ENCODE peak calls at places on chromosomes 1 and 21, in ten cellular contexts. E is tibial artery, B is ovary, U is lower lobe of right lung, D is stomach, C is activated B cell treated with CpG ODN at 0.5 μM for 24 hours, F is endothelial cell, H is mucosa of descending colon, M is GM20000, X is testis. L is an unnamed sample.
A peak's percentile ranks its signal among the peaks of the same experiment; 100 is the strongest.

GRCh38 chr1:26111530-26112406 is at the start of gene PDIK1L:
- DNase-seq in M (peak; percentile 97), X (peak; percentile 93), E (peak; percentile 95), B (peak; percentile 92), F (peak; percentile 96), C (peak; percentile 90), U (peak; percentile 96), H (peak; percentile 95), D (peak; percentile 95), L (peak; percentile 96)

GRCh38 chr1:26155370-26156284 is 3.3 kb upstream of the FAM110D start:
- DNase-seq in C (no peak), E (no peak), U (no peak), M (no peak), H (no peak), X (no peak), D (no peak), F (no peak), B (no peak), L (no peak)

GRCh38 chr1:181104790-181105133 is 16.3 kb downstream of the IER5 start:
- DNase-seq in U (peak; percentile 70), D (no peak), E (peak; percentile 76), F (peak; percentile 59), H (no peak), C (no peak), B (peak; percentile 45), M (peak; percentile 44), X (peak; percentile 41), L (no peak)

GRCh38 chr1:160550572-160551034 is 27.5 kb upstream of the SLAMF6 start:
- DNase-seq in M (no peak), E (no peak), X (no peak), C (no peak), F (no peak), D (no peak), B (no peak), U (peak; percentile 62), H (peak; percentile 41), L (peak; percentile 44)

GRCh38 chr21:36948686-36949085 is 17.8 kb downstream of the HLCS start:
- DNase-seq in D (no peak), F (no peak), X (no peak), C (no peak), U (no peak), E (no peak), H (no peak), B (no peak), M (no peak), L (no peak)

GRCh38 chr1:65209005-65209885 is 61.2 kb downstream of the AK4 start:
- DNase-seq in B (peak; percentile 36), H (peak; percentile 77), D (no peak), C (no peak), X (peak; percentile 46), E (no peak), F (peak; percentile 44), U (no peak), M (peak; percentile 57), L (no peak)

GRCh38 chr1:212958175-212958574 is 7.8 kb downstream of the VASH2 start:
- DNase-seq in H (no peak), U (no peak), X (no peak), B (no peak), M (no peak), D (no peak), E (no peak), F (peak; percentile 14), C (no peak), L (no peak)

GRCh38 chr1:211296396-211296795 is 30.2 kb upstream of the TRAF5 start:
- DNase-seq in X (no peak), C (no peak), E (no peak), F (no peak), H (no peak), U (no peak), D (no peak), M (no peak), B (no peak), L (no peak)

DNA sequence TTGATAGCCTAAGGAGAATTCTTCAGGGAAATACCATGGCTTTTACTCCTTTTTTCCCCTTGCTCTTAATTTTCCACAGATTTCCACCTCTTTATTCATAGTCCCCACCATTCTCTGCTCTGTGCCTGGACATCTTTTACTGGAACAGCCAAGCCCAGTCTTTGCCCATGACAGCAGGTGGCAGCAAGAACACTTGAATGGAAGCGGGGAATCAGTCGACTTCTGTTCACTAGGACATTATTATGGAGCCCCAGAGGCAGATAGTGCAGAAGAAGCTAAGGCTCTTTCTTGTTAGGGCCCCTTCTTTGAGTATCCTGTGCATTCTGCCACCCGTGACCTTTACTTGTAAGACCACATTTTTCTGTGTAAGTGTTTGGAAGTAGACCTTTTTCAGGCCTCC is 6.3 kb downstream of the OR14I1 start:
- DNase-seq in F (no peak), C (no peak), D (peak; percentile 38), M (no peak), U (no peak), B (no peak), E (no peak), X (peak; percentile 56), H (peak; percentile 72), L (no peak)
- TF ChIP-seq CTCF in F (no peak), C (no peak), D (no peak), M (no peak), U (peak; percentile 17), B (no peak), E (no peak), X (no peak), H (no peak), L (no peak)

GRCh38 chr1:167905182-167905581 is 8.8 kb downstream of the ADCY10 start:
- DNase-seq in H (no peak), E (no peak), C (no peak), F (no peak), M (no peak), D (no peak), B (no peak), U (no peak), X (no peak), L (no peak)

GRCh38 chr1:167909691-167910180 is 4.2 kb downstream of the ADCY10 start:
- DNase-seq in U (no peak), F (no peak), D (no peak), X (no peak), B (no peak), M (no peak), C (no peak), H (no peak), E (no peak), L (no peak)

GRCh38 chr1:167900907-167901306 is 13.0 kb downstream of the ADCY10 start:
- DNase-seq in D (no peak), M (no peak), U (no peak), H (peak; percentile 23), E (no peak), C (no peak), X (no peak), B (no peak), F (no peak), L (no peak)

GRCh38 chr1:167905671-167906070 is 8.3 kb downstream of the ADCY10 start:
- DNase-seq in C (no peak), H (no peak), D (no peak), E (no peak), X (no peak), F (no peak), M (no peak), B (no peak), U (no peak), L (no peak)

DNA sequence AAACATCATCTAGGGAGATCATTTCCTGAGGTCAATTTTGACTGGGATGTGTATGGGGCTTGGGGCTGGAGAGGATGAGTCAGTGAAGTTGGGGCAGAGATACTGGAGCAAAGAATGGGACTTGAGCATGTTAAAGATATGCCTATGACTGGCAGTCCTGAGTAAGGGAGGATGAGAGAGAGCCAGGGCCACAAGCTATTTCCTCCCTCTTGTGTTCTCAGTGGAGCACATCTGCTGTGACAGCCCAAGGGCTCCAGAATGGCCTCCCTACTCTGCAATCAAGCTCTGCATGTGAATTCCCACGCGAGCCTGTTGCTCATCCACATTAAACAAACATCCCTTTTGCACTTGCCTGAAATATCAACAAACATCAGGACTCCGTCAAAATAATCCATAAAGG is 9.3 kb downstream of the ADCY10 start:
- DNase-seq in E (no peak), H (no peak), M (no peak), B (no peak), D (no peak), F (no peak), X (no peak), U (no peak), C (no peak), L (no peak)
- TF ChIP-seq CTCF in E (no peak), H (no peak), M (no peak), B (no peak), D (no peak), F (no peak), X (no peak), U (no peak), C (no peak), L (no peak)

DNA sequence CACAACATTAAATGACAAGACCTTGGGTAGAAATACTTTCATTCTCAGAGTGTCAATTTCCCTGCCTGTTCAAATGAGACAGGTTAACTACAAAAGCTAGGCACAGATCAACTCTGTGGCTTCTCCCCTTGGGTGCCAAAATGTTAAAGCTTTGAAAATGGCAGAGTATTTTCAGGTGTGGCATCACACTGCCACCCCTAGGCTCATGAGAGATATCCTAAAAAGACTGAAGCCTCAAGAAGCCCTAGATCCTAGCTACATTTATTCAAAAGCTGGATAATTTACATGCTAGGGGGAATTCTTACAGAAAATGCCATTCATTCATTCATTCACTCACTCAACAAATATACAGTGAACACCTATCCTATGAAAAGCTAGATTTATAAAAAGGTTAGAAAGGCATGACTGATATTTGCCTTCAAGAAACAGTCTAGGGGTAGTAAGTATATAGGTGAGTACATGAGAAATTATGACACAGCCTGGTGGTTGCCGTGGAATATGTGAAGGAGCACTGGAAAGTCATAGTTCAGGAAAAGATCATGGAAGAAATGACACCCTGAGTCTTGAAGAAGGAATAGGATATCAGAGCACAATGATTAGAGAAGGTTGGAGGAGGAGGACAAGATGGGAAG is 15.9 kb upstream of the RAB4A start:
- DNase-seq in H (no peak), X (no peak), D (no peak), M (no peak), E (no peak), U (no peak), C (no peak), F (no peak), B (no peak), L (peak; percentile 49)
- TF ChIP-seq CTCF in H (no peak), X (peak; percentile 30), D (no peak), M (peak; percentile 20), E (peak; percentile 36), U (peak; percentile 23), C (no peak), F (no peak), B (no peak), L (no peak)

GRCh38 chr1:112687361-112687760 is 12.9 kb downstream of the MOV10 start:
- DNase-seq in U (no peak), C (no peak), B (no peak), D (no peak), X (no peak), E (no peak), H (no peak), F (no peak), M (no peak), L (no peak)

GRCh38 chr1:112686417-112686816 is 12.0 kb downstream of the MOV10 start:
- DNase-seq in C (no peak), H (no peak), E (no peak), M (no peak), B (no peak), D (no peak), U (no peak), F (no peak), X (no peak), L (no peak)

GRCh38 chr1:112685913-112686312 is 11.5 kb downstream of the MOV10 start:
- DNase-seq in U (no peak), E (no peak), B (no peak), X (no peak), M (no peak), H (no peak), C (no peak), F (no peak), D (no peak), L (no peak)

GRCh38 chr1:112687785-112688496 is 13.5 kb downstream of the MOV10 start:
- DNase-seq in H (no peak), B (no peak), C (no peak), D (no peak), F (no peak), X (no peak), M (no peak), E (no peak), U (no peak), L (no peak)

GRCh38 chr1:112686835-112687234 is 12.4 kb downstream of the MOV10 start:
- DNase-seq in F (no peak), U (no peak), X (no peak), E (no peak), M (no peak), H (no peak), C (no peak), D (no peak), B (no peak), L (no peak)
- TF ChIP-seq CTCF in F (no peak), U (no peak), X (no peak), E (no peak), M (no peak), H (no peak), C (no peak), D (no peak), B (no peak), L (no peak)